ENCODE peak calls at places on chromosome 10, in eight cellular contexts. K, O, V, P, W, X, D and U are unnamed samples. For H3K4me1, the result is how much of the 10 kb centered on the place peaks cover.

GRCh38 chr10:79944428-79945395 is 4.2 kb downstream of the SFTPD start:
- DNase-seq in P (no peak), V (peak), X (no peak), W (no peak), O (no peak), D (no peak), K (peak), U (no peak)

GRCh38 chr10:2928219-2928840 is 139.0 kb upstream of the PFKP start:
- DNase-seq in X (peak), V (peak), P (no peak), O (peak), D (peak), K (peak), W (peak), U (peak)

GRCh38 chr10:23693398-23693797 is 254.5 kb downstream of the OTUD1 start:
- DNase-seq in D (no peak), V (no peak), P (no peak), K (peak), W (no peak), O (no peak), X (no peak), U (no peak)

GRCh38 chr10:3783313-3783689 is 1.7 kb downstream of the KLF6 start:
- DNase-seq in K (peak), X (peak), P (peak), V (peak), O (no peak), D (peak), W (no peak), U (peak)

GRCh38 chr10:11197266-11197712 is 179.6 kb downstream of the CELF2 start:
- DNase-seq in V (no peak), D (no peak), X (peak), P (no peak), W (no peak), O (no peak), K (peak), U (peak)

GRCh38 chr10:59266321-59266720 is 89.9 kb downstream of the PHYHIPL start:
- DNase-seq in X (no peak), K (no peak), D (peak), V (no peak), O (no peak), W (no peak), P (no peak), U (no peak)

GRCh38 chr10:117626228-117626627 is 83.7 kb downstream of the EMX2 start:
- DNase-seq in D (no peak), W (no peak), P (no peak), X (no peak), V (no peak), O (no peak), K (no peak), U (no peak)

GRCh38 chr10:6667679-6668270 is 87.7 kb upstream of the PRKCQ start:
- DNase-seq in X (peak), O (peak), P (no peak), D (peak), V (no peak), K (peak), W (peak), U (no peak)

GRCh38 chr10:110181451-110181850 is 26.0 kb upstream of the MXI1 start:
- DNase-seq in V (no peak), D (no peak), P (no peak), K (no peak), W (no peak), X (no peak), O (no peak), U (no peak)

GRCh38 chr10:32104622-32105509 is 48.6 kb upstream of the KIF5B start:
- DNase-seq in W (peak), O (no peak), V (no peak), K (no peak), P (no peak), X (no peak), D (no peak), U (no peak)

GRCh38 chr10:76632158-76633051 is 1005.2 kb downstream of the KCNMA1 start:
- DNase-seq in P (no peak), X (peak), O (peak), V (peak), D (no peak), W (no peak), K (no peak), U (no peak)

GRCh38 chr10:17633353-17633752 is 10.6 kb upstream of the STAM start:
- DNase-seq in P (no peak), V (no peak), O (no peak), W (no peak), D (no peak), K (no peak), X (no peak), U (no peak)

GRCh38 chr10:116159197-116159596 is 113.8 kb downstream of the GFRA1 start:
- DNase-seq in X (no peak), K (no peak), V (no peak), D (no peak), W (no peak), P (no peak), O (no peak), U (no peak)

GRCh38 chr10:25226775-25227682 is 52.2 kb downstream of the GPR158 start:
- DNase-seq in K (peak), W (peak), X (peak), O (no peak), V (peak), D (peak), P (no peak), U (peak)

GRCh38 chr10:115092555-115093285 is 445 bp upstream of the ATRNL1 start:
- DNase-seq in D (peak), W (no peak), K (peak), V (no peak), O (no peak), P (peak), X (peak), U (peak)

GRCh38 chr10:683448-684071 is 5.9 kb downstream of the DIP2C start:
- DNase-seq in D (peak), V (no peak), O (peak), K (no peak), P (no peak), X (no peak), W (no peak), U (no peak)

GRCh38 chr10:109914966-109915365 is 8.3 kb downstream of the XPNPEP1 start:
- DNase-seq in D (no peak), V (no peak), W (peak), X (peak), P (no peak), O (peak), K (no peak), U (no peak)

GRCh38 chr10:81548160-81548559 is 326.8 kb upstream of the NRG3 start:
- DNase-seq in W (no peak), X (no peak), K (no peak), O (no peak), D (no peak), P (no peak), V (no peak), U (no peak)

GRCh38 chr10:112832361-112832878 is 117.6 kb upstream of the TCF7L2 start:
- DNase-seq in D (no peak), K (no peak), X (peak), W (no peak), O (no peak), V (no peak), P (no peak), U (no peak)

GRCh38 chr10:54266395-54266794 is 534.6 kb downstream of the PCDH15 start:
- DNase-seq in V (no peak), W (no peak), P (no peak), O (no peak), K (no peak), X (no peak), D (no peak), U (no peak)

GRCh38 chr10:71975891-71976725 is 11.9 kb downstream of the CHST3 start:
- DNase-seq in O (peak), D (peak), X (peak), V (peak), W (no peak), P (no peak), K (peak), U (peak)

GRCh38 chr10:93718937-93719725 is 16.7 kb upstream of the FRA10AC1 start:
- DNase-seq in X (peak), V (no peak), O (no peak), D (no peak), P (no peak), W (no peak), K (no peak), U (no peak)

GRCh38 chr10:60536529-60537114 is 146.9 kb upstream of the ANK3 start:
- DNase-seq in D (no peak), K (no peak), W (no peak), V (no peak), O (no peak), P (no peak), X (no peak), U (no peak)

GRCh38 chr10:77756319-77757232 is 119.0 kb upstream of the KCNMA1 start:
- DNase-seq in V (no peak), P (no peak), K (peak), D (no peak), W (peak), X (peak), O (peak), U (no peak)

GRCh38 chr10:33277135-33277536 is 57.3 kb downstream of the NRP1 start:
- DNase-seq in O (no peak), P (no peak), D (peak), X (peak), K (peak), V (peak), W (no peak), U (peak)

GRCh38 chr10:127148933-127149220 is 47.5 kb downstream of the INSYN2A start:
- DNase-seq in X (no peak), D (no peak), W (no peak), O (peak), K (no peak), P (no peak), V (no peak), U (no peak)

GRCh38 chr10:51272580-51272979 is 198.3 kb downstream of the PRKG1 start:
- DNase-seq in P (no peak), V (no peak), W (no peak), D (no peak), X (no peak), O (no peak), K (peak), U (peak)

GRCh38 chr10:119393421-119393820 is 149.1 kb downstream of the RGS10 start:
- DNase-seq in W (no peak), X (no peak), P (no peak), O (no peak), V (no peak), K (no peak), D (no peak), U (no peak)

GRCh38 chr10:77485847-77486246 is 151.8 kb downstream of the KCNMA1 start:
- DNase-seq in X (peak), W (no peak), K (no peak), O (no peak), P (no peak), D (no peak), V (no peak), U (no peak)

GRCh38 chr10:78407009-78407711 is 373.5 kb downstream of the RPS24 start:
- DNase-seq in W (peak), D (peak), O (peak), K (peak), P (no peak), V (peak), X (peak), U (peak)

GRCh38 chr10:93309062-93309461 is 173.1 kb downstream of the MYOF start:
- DNase-seq in K (no peak), X (no peak), V (no peak), W (no peak), P (no peak), O (no peak), D (no peak), U (no peak)

GRCh38 chr10:122216047-122216446 is 55.0 kb upstream of the BTBD16 start:
- DNase-seq in D (no peak), W (no peak), V (no peak), O (no peak), X (no peak), K (no peak), P (no peak), U (no peak)
- H3K4me1 ChIP-seq in D (under half), W (under half), V (under half), O (under half), X (under half), K (under half), P (under half), U (under half)

DNA sequence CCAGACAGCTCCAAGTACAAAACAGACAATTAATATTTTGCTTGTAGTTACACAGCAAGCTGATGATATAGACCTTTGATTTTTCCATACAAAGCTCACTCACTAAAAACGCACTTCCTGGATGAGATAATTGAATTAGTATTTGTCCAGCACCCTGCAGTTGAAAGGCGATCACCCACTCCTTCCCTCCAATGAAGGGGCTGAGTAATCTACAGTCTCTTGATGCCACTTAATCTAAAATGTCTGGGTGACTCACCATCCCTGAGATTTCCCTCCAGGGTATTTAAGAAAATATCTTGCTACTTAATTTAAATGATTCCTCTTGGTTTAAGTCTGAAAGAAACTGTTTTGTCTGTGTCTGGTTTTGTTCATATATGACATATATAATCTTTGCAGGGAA is 515.3 kb downstream of the GRID1 start:
- DNase-seq in K (no peak), O (no peak), V (no peak), X (no peak), P (no peak), D (no peak), W (no peak), U (no peak)
- TF ChIP-seq POLR2A in K (no peak), O (no peak), V (no peak), X (no peak), P (no peak), D (no peak), W (no peak), U (no peak)

DNA sequence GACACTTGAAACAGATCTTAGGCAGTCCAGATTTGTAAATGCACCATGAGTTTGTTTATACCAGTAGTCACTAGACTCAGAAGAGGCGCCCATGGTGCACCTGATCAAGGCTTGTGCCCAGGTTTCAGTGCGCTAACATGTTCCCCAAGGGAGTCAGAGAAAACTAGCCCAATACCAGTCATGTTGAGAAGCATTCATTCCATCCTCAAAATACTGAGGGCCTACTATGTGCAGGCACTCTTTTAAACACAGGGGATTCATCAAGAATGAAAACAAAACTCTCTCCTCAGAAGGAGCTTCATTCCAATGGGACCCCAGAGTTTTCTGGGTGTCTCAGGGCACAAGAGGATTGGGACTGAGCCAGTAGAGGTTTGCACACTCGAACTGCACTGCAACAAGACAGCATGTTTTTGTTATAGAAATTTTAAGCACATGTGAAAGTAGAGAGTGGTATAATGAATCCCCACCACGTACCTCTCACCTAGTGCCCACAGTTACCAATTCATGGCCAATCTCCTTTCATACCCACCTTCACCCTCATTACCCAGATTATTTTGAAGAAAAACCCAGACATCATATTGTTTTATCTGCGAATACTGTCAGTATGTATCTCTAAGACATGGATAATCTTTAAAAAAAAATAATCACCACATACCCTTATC is 55.0 kb upstream of the ARID5B start:
- DNase-seq in P (no peak), D (no peak), V (no peak), K (no peak), O (no peak), W (no peak), X (no peak), U (no peak)
- H3K4me1 ChIP-seq in P (under half), D (under half), V (under half), K (under half), O (under half), W (under half), X (under half), U (under half)

DNA sequence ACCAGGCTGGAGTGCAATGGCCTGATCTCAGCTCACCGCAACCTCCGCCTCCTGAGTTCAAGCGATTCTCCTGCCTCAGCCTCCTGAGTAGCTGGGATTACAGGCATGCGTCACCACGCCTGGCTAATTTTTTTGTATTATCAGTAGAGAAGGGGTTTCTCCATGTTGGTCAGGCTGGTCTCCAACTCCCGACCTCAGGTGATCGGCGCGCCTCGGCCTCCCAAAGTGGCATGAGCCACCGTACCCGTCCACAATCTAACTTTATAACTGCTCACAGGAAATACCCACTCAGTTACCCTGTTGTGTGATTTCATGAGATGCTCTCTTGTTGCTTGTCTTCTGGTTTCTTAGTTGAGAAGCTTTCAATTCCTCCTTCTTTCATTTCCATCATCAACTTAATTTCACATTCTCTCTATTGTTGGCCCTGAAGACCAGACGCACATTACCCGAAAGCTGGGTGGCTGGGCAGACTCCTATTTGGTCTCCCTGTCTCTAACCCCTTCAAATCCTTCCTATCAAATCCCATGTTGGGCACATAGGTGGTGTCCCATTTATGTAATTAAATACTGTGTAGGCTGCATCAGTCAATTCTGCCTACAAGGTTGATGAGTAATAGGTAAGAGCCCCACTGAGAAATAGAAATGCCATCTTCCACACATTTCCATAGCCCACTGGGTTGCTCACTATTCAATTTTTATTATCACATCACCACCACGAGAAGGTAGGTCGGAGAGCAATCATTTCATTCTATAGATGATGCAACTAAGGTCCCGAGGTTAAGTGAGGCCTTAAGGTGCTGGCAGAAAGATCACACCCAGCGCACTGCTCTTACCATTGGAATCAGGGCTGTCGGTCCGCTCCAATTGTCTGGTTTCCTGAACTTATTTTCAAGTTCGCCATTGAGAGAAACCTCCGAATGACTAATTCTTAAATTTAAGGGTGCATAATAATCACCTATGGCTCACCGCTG is 978 bp upstream of the GSTO2 start:
- DNase-seq in W (no peak), K (peak), X (no peak), O (no peak), D (no peak), V (no peak), P (no peak), U (no peak)
- TF ChIP-seq POLR2A in W (no peak), K (no peak), X (no peak), O (no peak), D (no peak), V (no peak), P (no peak), U (no peak)

DNA sequence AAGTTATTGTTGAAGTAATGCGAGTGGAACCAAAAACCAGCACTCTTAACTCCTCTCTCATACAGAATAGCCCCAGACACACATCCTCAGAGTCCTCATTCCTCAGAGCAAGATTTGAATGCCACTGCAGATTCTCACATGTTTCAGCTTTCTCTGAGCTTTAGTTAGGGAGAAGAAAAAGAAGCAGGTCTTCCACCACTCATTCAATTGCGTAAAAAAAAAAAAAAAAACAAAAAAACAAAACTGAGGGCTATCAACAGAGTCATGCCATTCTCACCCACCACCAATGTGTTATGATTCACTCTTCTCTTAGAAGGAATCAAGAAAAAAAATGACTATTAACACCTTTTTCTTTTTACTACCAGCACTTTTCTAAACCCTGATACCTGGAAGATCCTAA is 287.7 kb downstream of the IPMK start:
- DNase-seq in D (no peak), P (no peak), X (no peak), O (no peak), V (no peak), K (no peak), W (no peak), U (no peak)
- H3K4me1 ChIP-seq in D (under half), P (under half), X (under half), O (under half), V (under half), K (under half), W (under half), U (under half)

DNA sequence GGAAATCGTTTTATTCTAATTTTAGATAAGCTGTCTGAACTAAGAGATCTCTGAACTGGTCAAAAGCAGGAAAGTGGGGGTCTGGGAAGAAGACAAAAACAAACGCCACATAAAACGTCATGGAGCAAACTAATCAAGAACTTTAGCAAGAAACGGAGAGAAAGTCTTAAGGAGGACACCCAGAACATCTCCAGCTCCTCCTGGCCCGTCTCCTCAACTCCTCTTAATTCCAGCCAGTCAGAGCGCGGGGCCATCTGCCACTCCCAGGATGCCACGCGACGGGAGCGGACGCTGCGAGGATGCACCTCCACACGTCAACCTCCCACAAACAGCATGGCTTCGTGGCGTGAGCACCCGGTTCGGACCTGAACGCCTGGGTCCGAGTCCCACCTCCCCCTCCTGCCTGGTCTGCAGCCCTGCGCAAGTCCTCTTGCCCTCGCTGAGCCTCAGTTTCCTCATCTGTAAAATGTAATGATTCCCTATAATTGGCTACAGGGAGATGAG is 598 bp downstream of the MMS19 start:
- DNase-seq in W (peak), O (peak), K (peak), D (peak), V (peak), P (peak), X (peak), U (peak)
- TF ChIP-seq POLR2A in W (peak), O (peak), K (no peak), D (no peak), V (no peak), P (no peak), X (no peak), U (no peak)

GRCh38 chr10:102605712-102606111 is 38.6 kb upstream of the TRIM8 start:
- DNase-seq in W (no peak), X (no peak), P (no peak), V (no peak), D (no peak), O (no peak), K (no peak), U (peak)
- H3K4me1 ChIP-seq in W (under half), X (under half), P (under half), V (under half), D (under half), O (under half), K (under half), U (under half)

GRCh38 chr10:28302668-28303488 is at the start of gene MPP7:
- DNase-seq in W (peak), X (peak), O (peak), K (peak), P (peak), V (peak), D (peak), U (peak)
- TF ChIP-seq POLR2A in W (peak), X (peak), O (no peak), K (no peak), P (no peak), V (no peak), D (peak), U (no peak)

GRCh38 chr10:95544783-95545500 is 16.2 kb downstream of the SORBS1 start:
- DNase-seq in W (no peak), D (no peak), O (no peak), V (no peak), X (no peak), K (no peak), P (no peak), U (no peak)
- H3K4me1 ChIP-seq in W (half or more), D (under half), O (under half), V (half or more), X (under half), K (under half), P (under half), U (half or more)